ENCODE peak calls at places on chromosome 21, in four cellular contexts. M is NCI-H1694; H is CD8-positive, alpha-beta T cell; B is stimulated activated CD8-positive, alpha-beta memory T cell treated with anti-CD3 and anti-CD28 coated beads, Interleukin-4, amount 100 ng/mL, for 48 hours. W is an unnamed sample.
A peak's percentile ranks its signal among the peaks of the same experiment; 100 is the strongest.

GRCh38 chr21:45505416-45506021 is 36.7 kb downstream of the SLC19A1 start:
- DNase-seq in M (no peak), H (peak; percentile 10), B (no peak), W (no peak)

GRCh38 chr21:17819878-17820232 is 699 bp upstream of the C21orf91 start:
- DNase-seq in M (no peak), H (no peak), B (no peak), W (peak; percentile 31)

GRCh38 chr21:45154511-45155508 is 80.4 kb downstream of the ADARB1 start:
- DNase-seq in M (peak; percentile 39), H (peak; percentile 50), B (no peak), W (peak; percentile 56)

GRCh38 chr21:35968564-35968963 is 91.8 kb downstream of the SETD4 start:
- DNase-seq in M (no peak), H (no peak), B (no peak), W (no peak)

GRCh38 chr21:33844104-33844889 is 71.3 kb downstream of the ATP5PO start:
- DNase-seq in M (no peak), H (no peak), B (no peak), W (no peak)

GRCh38 chr21:42840411-42841155 is 38.8 kb downstream of the WDR4 start:
- DNase-seq in M (no peak), H (no peak), B (no peak), W (no peak)

GRCh38 chr21:23725576-23725975 is 1881.7 kb downstream of the MRPL39 start:
- DNase-seq in M (no peak), H (no peak), B (no peak), W (peak; percentile 54)

GRCh38 chr21:39022901-39023693 is 160.2 kb downstream of the PSMG1 start:
- DNase-seq in M (no peak), H (no peak), B (no peak), W (no peak)

GRCh38 chr21:27761623-27762022 is 794.7 kb upstream of the ADAMTS5 start:
- DNase-seq in M (no peak), H (no peak), B (no peak), W (peak; percentile 85)

GRCh38 chr21:39079617-39080016 is 103.6 kb downstream of the PSMG1 start:
- DNase-seq in M (no peak), H (no peak), B (no peak), W (no peak)

GRCh38 chr21:31660134-31660565 is 657 bp downstream of the SOD1 start:
- DNase-seq in M (peak; percentile 28), H (peak; percentile 34), B (peak; percentile 42), W (peak; percentile 4)

GRCh38 chr21:35232545-35233176 is 183.6 kb upstream of the RUNX1 start:
- DNase-seq in M (no peak), H (no peak), B (no peak), W (peak; percentile 42)

GRCh38 chr21:43734131-43734634 is 15.3 kb downstream of the PDXK start:
- DNase-seq in M (no peak), H (no peak), B (peak; percentile 50), W (no peak)

GRCh38 chr21:36175771-36176565 is 19.3 kb downstream of the DOP1B start:
- DNase-seq in M (peak; percentile 15), H (no peak), B (no peak), W (no peak)

GRCh38 chr21:42621828-42622199 is 31.6 kb upstream of the PDE9A start:
- DNase-seq in M (no peak), H (no peak), B (no peak), W (peak; percentile 5)

GRCh38 chr21:44350773-44351481 is 2.5 kb upstream of the TRPM2 start:
- DNase-seq in M (no peak), H (no peak), B (no peak), W (no peak)

GRCh38 chr21:46099476-46099875 is 1.6 kb downstream of the COL6A2 start:
- DNase-seq in M (no peak), H (peak; percentile 48), B (peak; percentile 21), W (no peak)

GRCh38 chr21:27300770-27301169 is 333.9 kb upstream of the ADAMTS5 start:
- DNase-seq in M (no peak), H (no peak), B (no peak), W (no peak)

GRCh38 chr21:14737922-14738321 is 191.8 kb upstream of the SAMSN1 start:
- DNase-seq in M (peak; percentile 34), H (peak; percentile 40), B (peak; percentile 33), W (peak; percentile 73)

GRCh38 chr21:32940079-32941014 is 85.4 kb upstream of the OLIG2 start:
- DNase-seq in M (peak; percentile 51), H (peak; percentile 40), B (peak; percentile 46), W (peak; percentile 66)

GRCh38 chr21:46183910-46184624 is at the start of gene SPATC1L:
- DNase-seq in M (peak; percentile 61), H (peak; percentile 57), B (peak; percentile 74), W (peak; percentile 54)

GRCh38 chr21:46532080-46532479 is 72.8 kb downstream of the S100B start:
- DNase-seq in M (no peak), H (peak; percentile 50), B (no peak), W (peak; percentile 33)

GRCh38 chr21:41348434-41348833 is 13.4 kb upstream of the MX2 start:
- DNase-seq in M (no peak), H (no peak), B (no peak), W (no peak)

GRCh38 chr21:44780767-44781459 is 20.7 kb downstream of the UBE2G2 start:
- DNase-seq in M (no peak), H (no peak), B (no peak), W (no peak)

GRCh38 chr21:42533306-42533962 is 19.8 kb downstream of the SLC37A1 start:
- DNase-seq in M (no peak), H (no peak), B (no peak), W (no peak)

GRCh38 chr21:35738342-35738961 is 321.9 kb downstream of the SETD4 start:
- DNase-seq in M (no peak), H (no peak), B (no peak), W (no peak)

GRCh38 chr21:37072239-37072987 is 458 bp downstream of the PIGP start:
- DNase-seq in M (peak; percentile 94), H (peak; percentile 80), B (no peak), W (peak; percentile 46)

GRCh38 chr21:39137248-39138186 is 45.7 kb downstream of the PSMG1 start:
- DNase-seq in M (no peak), H (no peak), B (peak; percentile 4), W (peak; percentile 16)